ENCODE peak calls at places on chromosomes 11 and 22, in seven cellular contexts. K is cardiac muscle cell; T is CD4-positive, CD25-positive, alpha-beta regulatory T cell; R is vagina; I is kidney; H is Peyer's patch; B is mesendoderm. D is an unnamed sample. For H3K4me1, the result is how much of the 10 kb centered on the place peaks cover.

GRCh38 chr11:11620966-11621880 is 582 bp downstream of the GALNT18 start:
- DNase-seq in K (peak), T (no peak), R (no peak), I (peak), H (no peak), B (no peak), D (peak)

GRCh38 chr11:85137597-85137996 is 489.5 kb downstream of the DLG2 start:
- DNase-seq in K (no peak), T (no peak), R (no peak), I (no peak), H (no peak), B (no peak), D (peak)

GRCh38 chr22:23212061-23213030 is 32.0 kb downstream of the BCR start:
- DNase-seq in K (peak), T (no peak), R (no peak), I (peak), H (peak), B (no peak), D (no peak)

GRCh38 chr22:43714104-43714503 is 98.0 kb downstream of the EFCAB6 start:
- DNase-seq in K (no peak), T (no peak), R (no peak), I (no peak), H (no peak), B (no peak), D (no peak)

GRCh38 chr22:35777335-35777975 is 59.8 kb downstream of the APOL5 start:
- DNase-seq in K (no peak), T (no peak), R (no peak), I (no peak), H (no peak), B (peak), D (no peak)

GRCh38 chr22:19448739-19449421 is 1.4 kb upstream of the C22orf39 start:
- DNase-seq in K (no peak), T (no peak), R (no peak), I (no peak), H (no peak), B (peak), D (no peak)

GRCh38 chr22:27240298-27240885 is 561.2 kb downstream of the MN1 start:
- DNase-seq in K (no peak), T (no peak), R (no peak), I (no peak), H (no peak), B (no peak), D (no peak)

GRCh38 chr11:132718711-132719641 is 813.3 kb downstream of the OPCML start:
- DNase-seq in K (no peak), T (peak), R (no peak), I (no peak), H (no peak), B (peak), D (no peak)

GRCh38 chr22:33597274-33597985 is 322.8 kb downstream of the LARGE1 start:
- DNase-seq in K (no peak), T (no peak), R (no peak), I (no peak), H (no peak), B (peak), D (peak)

GRCh38 chr22:26894766-26895485 is 237.5 kb downstream of the MIAT start:
- DNase-seq in K (no peak), T (no peak), R (peak), I (no peak), H (no peak), B (no peak), D (no peak)

GRCh38 chr11:44601471-44602370 is 36.3 kb downstream of the CD82 start:
- DNase-seq in K (no peak), T (no peak), R (no peak), I (no peak), H (peak), B (no peak), D (no peak)

GRCh38 chr22:39392341-39392948 is 7.1 kb upstream of the TAB1 start:
- DNase-seq in K (no peak), T (no peak), R (no peak), I (peak), H (no peak), B (no peak), D (peak)

GRCh38 chr11:118610220-118610772 is 2.9 kb downstream of the PHLDB1 start:
- DNase-seq in K (no peak), T (no peak), R (no peak), I (no peak), H (peak), B (no peak), D (no peak)

GRCh38 chr11:86800076-86800955 is at the start of gene PRSS23:
- DNase-seq in K (peak), T (no peak), R (no peak), I (peak), H (peak), B (peak), D (peak)

GRCh38 chr11:3865388-3866193 is 10.1 kb downstream of the STIM1 start:
- DNase-seq in K (peak), T (no peak), R (no peak), I (no peak), H (no peak), B (no peak), D (peak)

GRCh38 chr22:46866591-46866990 is 104.1 kb downstream of the TBC1D22A start:
- DNase-seq in K (no peak), T (no peak), R (no peak), I (no peak), H (no peak), B (peak), D (no peak)

GRCh38 chr11:121104223-121104831 is 3.3 kb downstream of the TECTA start:
- DNase-seq in K (no peak), T (no peak), R (peak), I (no peak), H (no peak), B (peak), D (no peak)

GRCh38 chr22:46180370-46181137 is 30.2 kb downstream of the PPARA start:
- DNase-seq in K (no peak), T (no peak), R (no peak), I (no peak), H (peak), B (peak), D (no peak)

GRCh38 chr22:45969414-45969799 is 7.6 kb downstream of the WNT7B start:
- DNase-seq in K (peak), T (no peak), R (no peak), I (no peak), H (no peak), B (peak), D (no peak)

GRCh38 chr11:2528301-2529050 is 83.7 kb downstream of the KCNQ1 start:
- DNase-seq in K (no peak), T (no peak), R (no peak), I (peak), H (peak), B (no peak), D (no peak)

GRCh38 chr11:44484211-44484610 is 81.3 kb upstream of the CD82 start:
- DNase-seq in K (peak), T (no peak), R (no peak), I (no peak), H (no peak), B (peak), D (no peak)

GRCh38 chr11:30321321-30321720 is 1.6 kb upstream of the ARL14EP start:
- DNase-seq in K (no peak), T (no peak), R (no peak), I (no peak), H (no peak), B (no peak), D (no peak)

GRCh38 chr11:130163346-130164220 is 4.0 kb downstream of the ST14 start:
- DNase-seq in K (no peak), T (no peak), R (no peak), I (no peak), H (no peak), B (peak), D (no peak)

GRCh38 chr11:62667460-62667859 is 2.3 kb downstream of the CSKMT start:
- DNase-seq in K (no peak), T (no peak), R (no peak), I (no peak), H (no peak), B (no peak), D (no peak)

GRCh38 chr11:8339592-8340022 is 75.9 kb upstream of the LMO1 start:
- DNase-seq in K (no peak), T (no peak), R (no peak), I (peak), H (no peak), B (no peak), D (no peak)

GRCh38 chr11:88521354-88522310 is 184.1 kb upstream of the CTSC start:
- DNase-seq in K (no peak), T (no peak), R (no peak), I (no peak), H (no peak), B (no peak), D (no peak)

GRCh38 chr11:20033806-20034205 is 126.5 kb downstream of the DBX1 start:
- DNase-seq in K (no peak), T (no peak), R (no peak), I (no peak), H (no peak), B (no peak), D (no peak)

GRCh38 chr11:124961972-124962609 is 8.1 kb downstream of the CCDC15 start:
- DNase-seq in K (peak), T (no peak), R (no peak), I (no peak), H (no peak), B (peak), D (peak)

GRCh38 chr11:100930185-100930778 is 199.3 kb downstream of the PGR start:
- DNase-seq in K (peak), T (no peak), R (no peak), I (no peak), H (no peak), B (peak), D (peak)

GRCh38 chr11:123431619-123432018 is 1.6 kb downstream of the GRAMD1B start:
- DNase-seq in K (no peak), T (no peak), R (no peak), I (no peak), H (no peak), B (peak), D (no peak)
- H3K4me3 ChIP-seq in K (peak), T (peak), R (peak), I (no peak), H (no peak), B (peak), D (no peak)

GRCh38 chr11:114088216-114088615 is 28.7 kb downstream of the ZBTB16 start:
- DNase-seq in K (no peak), T (no peak), R (no peak), I (no peak), H (no peak), B (no peak), D (no peak)

GRCh38 chr11:114086394-114086793 is 26.9 kb downstream of the ZBTB16 start:
- DNase-seq in K (no peak), T (no peak), R (no peak), I (no peak), H (no peak), B (no peak), D (no peak)

GRCh38 chr11:114085965-114086364 is 26.5 kb downstream of the ZBTB16 start:
- DNase-seq in K (no peak), T (no peak), R (no peak), I (no peak), H (no peak), B (no peak), D (no peak)

GRCh38 chr11:114088836-114089235 is 29.3 kb downstream of the ZBTB16 start:
- DNase-seq in K (no peak), T (no peak), R (no peak), I (no peak), H (no peak), B (no peak), D (no peak)

DNA sequence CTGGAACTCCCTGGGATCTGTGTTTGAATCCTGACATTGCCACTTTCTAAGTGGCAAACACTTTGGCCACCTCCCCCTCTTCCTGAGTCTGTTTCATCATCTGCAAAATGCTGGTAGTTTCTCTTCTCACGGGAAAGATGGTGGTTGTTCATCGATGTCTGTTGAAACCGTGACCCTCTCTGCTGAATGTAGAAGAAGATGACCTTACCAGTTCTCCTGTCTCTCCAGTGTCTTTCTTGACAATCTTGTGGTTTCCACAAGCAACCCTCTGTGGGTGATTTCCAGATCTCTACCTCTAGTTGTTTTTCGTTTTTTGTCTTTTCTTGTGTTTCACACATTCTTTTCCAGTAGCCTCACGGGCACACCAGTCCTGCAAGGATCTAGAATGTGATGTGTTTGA is 27.5 kb downstream of the ZBTB16 start:
- DNase-seq in K (no peak), T (no peak), R (no peak), I (no peak), H (no peak), B (no peak), D (no peak)
- H3K4me1 ChIP-seq in K (under half), T (under half), R (half or more), I (under half), H (under half), B (under half), D (half or more)

DNA sequence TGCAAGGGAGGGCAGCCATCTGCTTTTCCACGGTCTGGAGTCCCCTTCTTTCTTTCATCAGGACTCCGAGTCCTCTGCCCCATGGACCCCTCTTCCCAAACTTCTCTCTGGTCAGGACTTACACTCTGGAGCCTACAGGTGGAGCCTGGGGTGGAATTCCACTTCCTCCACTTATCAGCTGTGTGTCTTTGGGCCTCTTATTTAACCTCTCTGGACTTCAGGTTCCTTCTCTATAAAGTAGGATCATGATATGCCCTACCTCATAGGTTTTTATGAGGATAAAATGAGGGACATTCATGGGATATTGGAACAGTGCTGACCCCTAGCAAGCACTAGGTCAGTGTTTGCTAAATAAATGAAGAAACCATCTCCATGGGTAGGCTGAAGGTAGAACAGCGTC is 1.7 kb downstream of the LINC01488 start:
- DNase-seq in K (no peak), T (no peak), R (no peak), I (peak), H (no peak), B (no peak), D (no peak)
- H3K27ac ChIP-seq in K (no peak), T (no peak), R (no peak), I (no peak), H (no peak), B (no peak), D (no peak)

GRCh38 chr11:59559886-59560285 is 48.5 kb downstream of the OR4D9 start:
- DNase-seq in K (peak), T (no peak), R (no peak), I (no peak), H (no peak), B (peak), D (no peak)

GRCh38 chr11:59560290-59560701 is 49.0 kb downstream of the OR4D9 start:
- DNase-seq in K (peak), T (peak), R (no peak), I (no peak), H (no peak), B (peak), D (peak)

GRCh38 chr11:59556883-59557205 is 45.5 kb downstream of the OR4D9 start:
- DNase-seq in K (no peak), T (no peak), R (no peak), I (no peak), H (no peak), B (no peak), D (no peak)

GRCh38 chr11:59556115-59556882 is 45.0 kb downstream of the OR4D9 start:
- DNase-seq in K (peak), T (no peak), R (no peak), I (no peak), H (no peak), B (peak), D (no peak)

GRCh38 chr11:59557940-59558643 is 46.8 kb downstream of the OR4D9 start:
- DNase-seq in K (no peak), T (no peak), R (no peak), I (no peak), H (no peak), B (peak), D (no peak)
- H3K4me3 ChIP-seq in K (peak), T (no peak), R (no peak), I (no peak), H (no peak), B (peak), D (no peak)

GRCh38 chr11:64119748-64120147 is 46.2 kb downstream of the MACROD1 start:
- DNase-seq in K (no peak), T (no peak), R (no peak), I (no peak), H (no peak), B (no peak), D (no peak)

GRCh38 chr11:64117763-64118459 is 48.0 kb downstream of the MACROD1 start:
- DNase-seq in K (no peak), T (no peak), R (no peak), I (no peak), H (no peak), B (no peak), D (no peak)

GRCh38 chr11:64120951-64121569 is 44.9 kb downstream of the MACROD1 start:
- DNase-seq in K (no peak), T (no peak), R (no peak), I (no peak), H (no peak), B (no peak), D (peak)

GRCh38 chr11:64121637-64122410 is 44.1 kb downstream of the MACROD1 start:
- DNase-seq in K (no peak), T (no peak), R (no peak), I (no peak), H (no peak), B (no peak), D (no peak)

DNA sequence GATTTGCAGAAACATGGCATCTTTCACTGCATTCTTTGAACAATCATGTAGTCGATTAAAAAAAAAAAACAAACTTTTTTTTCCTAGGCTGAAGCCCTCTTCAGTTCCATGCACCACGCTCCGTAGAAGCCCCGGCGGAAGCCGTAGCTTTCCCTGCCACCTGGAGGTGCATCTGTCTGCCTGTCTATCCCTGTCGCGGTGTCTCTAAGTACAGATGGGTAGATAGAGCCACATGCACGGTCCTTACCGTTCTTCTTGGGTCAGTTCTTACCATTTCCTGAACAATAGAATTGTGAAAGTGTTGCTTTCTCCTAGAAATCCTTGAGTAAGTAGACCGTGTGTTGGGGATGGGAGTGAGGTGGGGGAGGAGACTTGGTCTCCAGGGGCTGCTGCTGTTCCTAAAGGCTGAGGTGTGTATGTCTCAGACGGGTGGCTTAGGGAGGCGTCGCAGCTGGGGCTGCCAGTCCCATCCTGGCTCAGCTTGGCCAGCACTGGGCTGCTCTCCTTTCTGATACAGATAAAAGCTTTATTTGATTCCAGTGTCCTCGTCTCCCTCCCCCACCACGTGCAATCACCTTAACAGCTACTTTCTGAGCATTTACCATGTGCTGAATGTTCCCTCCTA is 46.9 kb downstream of the MACROD1 start:
- DNase-seq in K (no peak), T (no peak), R (no peak), I (no peak), H (no peak), B (no peak), D (no peak)
- H3K4me1 ChIP-seq in K (under half), T (under half), R (under half), I (under half), H (under half), B (under half), D (under half)

D was measured in prostate gland.